ENCODE peak calls at places on chromosomes 4 and X, in five cellular contexts. R is GM12878, C is HepG2, J is GM12892, K is K562. S is an unnamed sample.

GRCh38 chr4:162959056-162959455 is 207.6 kb downstream of the NAF1 start:
- DNase-seq in J (no peak), R (peak; percentile 1), C (no peak), K (no peak), S (no peak)

GRCh38 chrX:149494844-149495565 is 10.1 kb downstream of the IDS start:
- DNase-seq in R (no peak), K (no peak), J (no peak), C (peak; percentile 36), S (no peak)

GRCh38 chr4:157220026-157220881 is at the start of gene GRIA2:
- DNase-seq in C (peak; percentile 1), J (no peak), K (peak; percentile 8), R (no peak), S (no peak)

GRCh38 chr4:80182237-80182866 is 15.0 kb upstream of the PRDM8 start:
- DNase-seq in R (no peak), J (no peak), K (no peak), C (no peak), S (no peak)

GRCh38 chrX:35380808-35381700 is 417.1 kb upstream of the MAGEB16 start:
- DNase-seq in R (peak; percentile 23), K (no peak), C (peak; percentile 0), J (no peak), S (no peak)

GRCh38 chrX:131063613-131064012 is 5.5 kb downstream of the ARHGAP36 start:
- DNase-seq in C (no peak), K (peak; percentile 20), R (no peak), J (no peak), S (no peak)

GRCh38 chr4:19381068-19381467 is 870.6 kb upstream of the SLIT2 start:
- DNase-seq in K (no peak), C (no peak), R (no peak), J (no peak), S (no peak)

GRCh38 chr4:11424000-11424399 is 4.7 kb downstream of the HS3ST1 start:
- DNase-seq in R (no peak), J (no peak), K (peak; percentile 16), C (peak; percentile 39), S (no peak)

GRCh38 chr4:153506972-153507678 is 41.0 kb downstream of the TMEM131L start:
- DNase-seq in K (no peak), R (no peak), J (no peak), C (no peak), S (no peak)

DNA sequence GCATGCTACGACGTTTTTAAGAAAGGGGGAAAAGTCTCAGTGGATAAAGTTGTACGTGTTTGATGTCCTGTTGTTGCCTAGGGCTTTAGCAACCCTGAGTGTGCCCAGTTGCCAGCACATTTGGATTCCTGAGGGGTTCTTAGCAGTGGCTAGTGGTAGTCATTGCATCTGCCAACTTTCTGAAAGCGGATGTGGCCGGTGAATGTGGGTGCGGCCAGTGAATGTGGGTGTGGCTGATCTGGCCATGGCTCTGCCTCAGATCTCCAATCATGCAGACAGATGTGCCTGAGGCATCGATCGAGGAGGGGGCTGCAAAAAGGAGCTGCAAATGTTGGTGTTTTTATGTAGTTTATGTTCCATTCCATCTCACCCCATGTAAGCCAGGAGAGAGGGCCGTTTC is 41.5 kb upstream of the FAT1 start:
- DNase-seq in R (no peak), K (peak; percentile 58), C (peak; percentile 73), J (no peak), S (no peak)
- TF ChIP-seq TAF1 in R (no peak), K (no peak), C (peak; percentile 19), J (no peak), S (no peak)

DNA sequence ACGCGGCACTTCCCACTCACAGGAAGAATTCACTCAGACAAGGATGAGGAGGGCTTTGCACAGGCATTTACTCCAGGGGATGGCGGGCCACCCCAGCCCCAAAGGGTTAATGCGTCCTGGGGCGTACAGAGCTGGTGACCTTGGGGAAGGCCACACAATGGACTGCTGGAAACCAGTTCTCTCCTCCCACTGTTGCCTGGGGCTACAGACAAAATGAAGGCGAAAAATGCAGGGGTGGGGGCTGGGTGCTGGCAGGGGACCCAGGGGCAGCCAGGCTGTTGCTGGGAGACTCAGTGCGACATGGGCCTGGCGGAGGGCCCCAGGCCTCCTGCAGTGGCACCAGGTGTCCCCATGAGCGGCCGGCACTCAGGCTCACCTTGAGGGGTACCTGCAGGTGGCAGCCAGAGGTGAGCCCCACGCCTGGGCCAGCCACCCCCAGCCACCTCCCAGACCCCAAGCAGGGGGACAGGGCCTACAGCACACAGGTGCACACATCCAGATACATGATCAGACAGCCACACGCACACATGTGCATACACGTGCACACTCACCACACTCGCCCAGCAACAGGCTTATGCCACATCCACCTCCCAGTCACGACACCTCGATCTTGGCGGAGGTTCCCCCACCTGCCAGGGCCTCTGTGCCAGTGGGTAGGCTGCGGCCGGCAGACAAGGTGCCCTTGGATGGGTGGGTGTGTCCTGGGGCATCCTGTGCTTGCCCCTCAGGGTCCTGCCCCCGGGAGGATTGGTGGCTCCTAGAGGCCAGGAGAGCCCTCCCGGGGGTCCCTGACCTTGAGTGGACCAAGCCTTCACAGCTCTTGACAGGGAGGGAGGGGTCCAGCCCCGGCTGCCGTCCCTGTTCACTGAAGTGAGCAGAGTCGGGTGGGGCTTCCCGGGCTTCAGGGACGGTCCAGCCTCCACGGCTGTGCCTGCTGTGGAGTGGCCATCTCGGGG is 13.1 kb downstream of the NAT8L start:
- DNase-seq in J (no peak), R (no peak), C (peak; percentile 82), K (no peak), S (no peak)
- TF ChIP-seq POLR2A in J (no peak), R (no peak), C (no peak), K (no peak), S (no peak)

GRCh38 chr4:1183985-1184773 is 11.8 kb upstream of the SPON2 start:
- DNase-seq in J (peak; percentile 24), R (peak; percentile 64), K (no peak), C (no peak), S (no peak)

GRCh38 chr4:1192091-1192492 is 19.7 kb upstream of the SPON2 start:
- DNase-seq in K (no peak), C (no peak), J (no peak), R (no peak), S (no peak)

GRCh38 chr4:1182313-1182712 is 9.9 kb upstream of the SPON2 start:
- DNase-seq in C (no peak), K (no peak), J (no peak), R (no peak), S (no peak)

GRCh38 chr4:1191621-1192020 is 19.2 kb upstream of the SPON2 start:
- DNase-seq in K (no peak), R (no peak), C (no peak), J (no peak), S (no peak)

DNA sequence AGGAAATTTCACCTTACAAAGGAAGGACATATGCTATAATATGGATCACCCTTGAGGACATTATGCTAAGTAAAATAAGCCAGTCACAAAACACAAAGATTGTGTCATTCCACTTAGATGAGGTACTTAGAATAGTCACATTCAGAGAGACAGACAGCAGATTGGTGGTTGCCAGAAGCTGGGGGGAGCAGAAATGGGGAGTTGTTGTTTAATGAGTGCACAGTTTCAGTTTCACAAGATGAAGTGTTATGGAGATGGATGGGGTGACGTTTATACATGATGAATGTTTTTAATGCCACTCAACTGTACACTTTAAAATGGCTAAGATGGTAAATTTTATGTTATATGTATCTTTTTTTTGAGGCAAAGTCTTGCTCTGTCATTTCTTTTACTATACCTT is 14.8 kb upstream of the SPON2 start:
- DNase-seq in K (no peak), R (no peak), C (no peak), J (no peak), S (no peak)
- TF ChIP-seq TAF1 in K (no peak), R (no peak), C (no peak), J (no peak), S (no peak)

GRCh38 chr4:142600952-142601351 is 245.1 kb downstream of the INPP4B start:
- DNase-seq in J (no peak), R (no peak), K (no peak), C (no peak), S (no peak)
- TF ChIP-seq POLR2A in J (no peak), R (no peak), K (no peak), C (no peak), S (no peak)

GRCh38 chr4:90181644-90182043 is 54.5 kb downstream of the CCSER1 start:
- DNase-seq in K (no peak), R (no peak), C (no peak), J (no peak), S (no peak)
- TF ChIP-seq TAF1 in K (no peak), R (no peak), C (no peak), J (no peak), S (no peak)